ENCODE peak calls at places on chromosome 15, in eight cellular contexts. One of them, this sample, is unnamed.

GRCh38 chr15:98952381-98952803 is 55.2 kb downstream of the PGPEP1L start:
- DNase-seq in HepG2: no peak
- DNase-seq in caudate nucleus: no peak
- DNase-seq in breast epithelium: no peak
- DNase-seq in neuronal stem cell: no peak
- DNase-seq in endodermal cell: peak
- DNase-seq in ovary: no peak
- DNase-seq in tibial artery: no peak
- DNase-seq in this sample: no peak

GRCh38 chr15:39597336-39597735 is 16.5 kb downstream of the THBS1 start:
- DNase-seq in HepG2: no peak
- DNase-seq in caudate nucleus: no peak
- DNase-seq in breast epithelium: no peak
- DNase-seq in neuronal stem cell: no peak
- DNase-seq in endodermal cell: no peak
- DNase-seq in ovary: no peak
- DNase-seq in tibial artery: no peak
- DNase-seq in this sample: no peak

GRCh38 chr15:75666823-75667501 is 19.2 kb downstream of the SNX33 start:
- DNase-seq in HepG2: peak
- DNase-seq in caudate nucleus: no peak
- DNase-seq in breast epithelium: peak
- DNase-seq in neuronal stem cell: no peak
- DNase-seq in endodermal cell: no peak
- DNase-seq in ovary: peak
- DNase-seq in tibial artery: peak
- DNase-seq in this sample: no peak

GRCh38 chr15:39784125-39784524 is 1.5 kb upstream of the FSIP1 start:
- DNase-seq in HepG2: no peak
- DNase-seq in caudate nucleus: no peak
- DNase-seq in breast epithelium: no peak
- DNase-seq in neuronal stem cell: no peak
- DNase-seq in endodermal cell: no peak
- DNase-seq in ovary: no peak
- DNase-seq in tibial artery: no peak
- DNase-seq in this sample: no peak

GRCh38 chr15:59501531-59502113 is 63.6 kb downstream of the FAM81A start:
- DNase-seq in HepG2: peak
- DNase-seq in caudate nucleus: no peak
- DNase-seq in breast epithelium: no peak
- DNase-seq in neuronal stem cell: peak
- DNase-seq in endodermal cell: peak
- DNase-seq in ovary: no peak
- DNase-seq in tibial artery: no peak
- DNase-seq in this sample: no peak

GRCh38 chr15:64105113-64105704 is 9.4 kb downstream of the SNX1 start:
- DNase-seq in HepG2: no peak
- DNase-seq in caudate nucleus: no peak
- DNase-seq in breast epithelium: no peak
- DNase-seq in neuronal stem cell: no peak
- DNase-seq in endodermal cell: no peak
- DNase-seq in ovary: peak
- DNase-seq in tibial artery: peak
- DNase-seq in this sample: no peak

GRCh38 chr15:62462268-62462667 is 297.2 kb upstream of the C2CD4B start:
- DNase-seq in HepG2: no peak
- DNase-seq in caudate nucleus: no peak
- DNase-seq in breast epithelium: no peak
- DNase-seq in neuronal stem cell: no peak
- DNase-seq in endodermal cell: no peak
- DNase-seq in ovary: no peak
- DNase-seq in tibial artery: no peak
- DNase-seq in this sample: no peak

GRCh38 chr15:35693286-35693685 is 147.3 kb upstream of the DPH6 start:
- DNase-seq in HepG2: no peak
- DNase-seq in caudate nucleus: no peak
- DNase-seq in breast epithelium: no peak
- DNase-seq in neuronal stem cell: no peak
- DNase-seq in endodermal cell: no peak
- DNase-seq in ovary: no peak
- DNase-seq in tibial artery: no peak
- DNase-seq in this sample: no peak

GRCh38 chr15:26971303-26972018 is 480 bp downstream of the GABRG3 start:
- DNase-seq in HepG2: no peak
- DNase-seq in caudate nucleus: no peak
- DNase-seq in breast epithelium: no peak
- DNase-seq in neuronal stem cell: peak
- DNase-seq in endodermal cell: peak
- DNase-seq in ovary: no peak
- DNase-seq in tibial artery: no peak
- DNase-seq in this sample: no peak

DNA sequence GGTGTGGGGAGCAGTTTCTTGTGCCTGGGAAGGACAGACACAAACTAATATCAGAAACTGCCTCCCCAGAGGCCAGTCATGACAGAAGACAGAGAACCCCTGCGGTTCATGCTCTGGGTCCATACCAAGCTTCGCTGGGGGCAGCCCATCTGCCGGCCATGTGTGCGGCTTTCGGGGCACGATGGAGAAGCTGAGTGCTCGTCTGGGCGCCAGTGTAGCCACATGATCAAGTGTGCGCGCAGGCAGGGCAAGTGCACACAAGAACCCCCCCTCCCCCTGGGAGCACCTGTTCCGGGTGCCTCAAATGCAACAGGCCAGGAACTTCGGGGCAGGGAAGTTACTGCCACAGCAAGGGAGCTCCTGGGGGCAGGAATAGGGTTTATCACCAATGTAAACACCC is 1.8 kb downstream of the ADAMTS17 start:
- DNase-seq in HepG2: no peak
- DNase-seq in caudate nucleus: no peak
- DNase-seq in breast epithelium: no peak
- DNase-seq in neuronal stem cell: no peak
- DNase-seq in endodermal cell: no peak
- DNase-seq in ovary: no peak
- DNase-seq in tibial artery: no peak
- DNase-seq in this sample: no peak
- H3K27ac ChIP-seq in HepG2: no peak
- H3K27ac ChIP-seq in caudate nucleus: no peak
- H3K27ac ChIP-seq in breast epithelium: no peak
- H3K27ac ChIP-seq in neuronal stem cell: no peak
- H3K27ac ChIP-seq in endodermal cell: no peak
- H3K27ac ChIP-seq in ovary: no peak
- H3K27ac ChIP-seq in tibial artery: no peak
- H3K27ac ChIP-seq in this sample: no peak

GRCh38 chr15:89599021-89599420 is 23.8 kb downstream of the TICRR start:
- DNase-seq in HepG2: no peak
- DNase-seq in caudate nucleus: no peak
- DNase-seq in breast epithelium: no peak
- DNase-seq in neuronal stem cell: no peak
- DNase-seq in endodermal cell: no peak
- DNase-seq in ovary: no peak
- DNase-seq in tibial artery: no peak
- DNase-seq in this sample: no peak
- H3K27ac ChIP-seq in HepG2: no peak
- H3K27ac ChIP-seq in caudate nucleus: no peak
- H3K27ac ChIP-seq in breast epithelium: no peak
- H3K27ac ChIP-seq in neuronal stem cell: no peak
- H3K27ac ChIP-seq in endodermal cell: no peak
- H3K27ac ChIP-seq in ovary: no peak
- H3K27ac ChIP-seq in tibial artery: no peak
- H3K27ac ChIP-seq in this sample: no peak

GRCh38 chr15:99998661-99999101 is 265.4 kb upstream of the LYSMD4 start:
- DNase-seq in HepG2: no peak
- DNase-seq in caudate nucleus: no peak
- DNase-seq in breast epithelium: peak
- DNase-seq in neuronal stem cell: no peak
- DNase-seq in endodermal cell: peak
- DNase-seq in ovary: no peak
- DNase-seq in tibial artery: no peak
- DNase-seq in this sample: no peak
- H3K27ac ChIP-seq in HepG2: no peak
- H3K27ac ChIP-seq in caudate nucleus: no peak
- H3K27ac ChIP-seq in breast epithelium: peak
- H3K27ac ChIP-seq in neuronal stem cell: no peak
- H3K27ac ChIP-seq in endodermal cell: no peak
- H3K27ac ChIP-seq in ovary: no peak
- H3K27ac ChIP-seq in tibial artery: no peak
- H3K27ac ChIP-seq in this sample: no peak

GRCh38 chr15:70257573-70258220 is 160.0 kb upstream of the TLE3 start:
- DNase-seq in HepG2: no peak
- DNase-seq in caudate nucleus: no peak
- DNase-seq in breast epithelium: no peak
- DNase-seq in neuronal stem cell: no peak
- DNase-seq in endodermal cell: no peak
- DNase-seq in ovary: no peak
- DNase-seq in tibial artery: peak
- DNase-seq in this sample: no peak

GRCh38 chr15:70258369-70259029 is 160.8 kb upstream of the TLE3 start:
- DNase-seq in HepG2: no peak
- DNase-seq in caudate nucleus: no peak
- DNase-seq in breast epithelium: no peak
- DNase-seq in neuronal stem cell: no peak
- DNase-seq in endodermal cell: no peak
- DNase-seq in ovary: no peak
- DNase-seq in tibial artery: no peak
- DNase-seq in this sample: peak

GRCh38 chr15:70259640-70260066 is 161.9 kb upstream of the TLE3 start:
- DNase-seq in HepG2: peak
- DNase-seq in caudate nucleus: no peak
- DNase-seq in breast epithelium: no peak
- DNase-seq in neuronal stem cell: no peak
- DNase-seq in endodermal cell: peak
- DNase-seq in ovary: no peak
- DNase-seq in tibial artery: no peak
- DNase-seq in this sample: no peak

GRCh38 chr15:70260096-70260495 is 162.4 kb upstream of the TLE3 start:
- DNase-seq in HepG2: no peak
- DNase-seq in caudate nucleus: no peak
- DNase-seq in breast epithelium: no peak
- DNase-seq in neuronal stem cell: no peak
- DNase-seq in endodermal cell: no peak
- DNase-seq in ovary: no peak
- DNase-seq in tibial artery: no peak
- DNase-seq in this sample: no peak

GRCh38 chr15:70259030-70259424 is 161.3 kb upstream of the TLE3 start:
- DNase-seq in HepG2: no peak
- DNase-seq in caudate nucleus: no peak
- DNase-seq in breast epithelium: peak
- DNase-seq in neuronal stem cell: no peak
- DNase-seq in endodermal cell: no peak
- DNase-seq in ovary: peak
- DNase-seq in tibial artery: peak
- DNase-seq in this sample: no peak
- H3K27ac ChIP-seq in HepG2: no peak
- H3K27ac ChIP-seq in caudate nucleus: no peak
- H3K27ac ChIP-seq in breast epithelium: no peak
- H3K27ac ChIP-seq in neuronal stem cell: no peak
- H3K27ac ChIP-seq in endodermal cell: peak
- H3K27ac ChIP-seq in ovary: no peak
- H3K27ac ChIP-seq in tibial artery: no peak
- H3K27ac ChIP-seq in this sample: no peak

DNA sequence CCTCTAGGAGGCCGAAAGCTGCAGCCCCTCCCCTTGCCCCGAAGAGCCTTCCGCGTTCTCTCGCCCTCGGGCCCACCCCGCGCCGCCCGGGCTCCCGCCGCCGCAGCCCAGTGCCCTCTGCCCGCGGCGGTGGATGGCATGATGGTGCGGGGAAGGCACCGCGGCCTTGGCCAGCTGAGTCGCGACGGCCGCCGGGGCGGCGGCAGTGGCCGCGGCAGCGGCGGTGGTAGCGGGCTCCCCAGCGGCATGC is 1.2 kb downstream of the TLNRD1 start:
- DNase-seq in HepG2: no peak
- DNase-seq in caudate nucleus: no peak
- DNase-seq in breast epithelium: no peak
- DNase-seq in neuronal stem cell: no peak
- DNase-seq in endodermal cell: no peak
- DNase-seq in ovary: no peak
- DNase-seq in tibial artery: no peak
- DNase-seq in this sample: no peak
- H3K27ac ChIP-seq in HepG2: no peak
- H3K27ac ChIP-seq in caudate nucleus: no peak
- H3K27ac ChIP-seq in breast epithelium: peak
- H3K27ac ChIP-seq in neuronal stem cell: no peak
- H3K27ac ChIP-seq in endodermal cell: no peak
- H3K27ac ChIP-seq in ovary: peak
- H3K27ac ChIP-seq in tibial artery: peak
- H3K27ac ChIP-seq in this sample: peak

DNA sequence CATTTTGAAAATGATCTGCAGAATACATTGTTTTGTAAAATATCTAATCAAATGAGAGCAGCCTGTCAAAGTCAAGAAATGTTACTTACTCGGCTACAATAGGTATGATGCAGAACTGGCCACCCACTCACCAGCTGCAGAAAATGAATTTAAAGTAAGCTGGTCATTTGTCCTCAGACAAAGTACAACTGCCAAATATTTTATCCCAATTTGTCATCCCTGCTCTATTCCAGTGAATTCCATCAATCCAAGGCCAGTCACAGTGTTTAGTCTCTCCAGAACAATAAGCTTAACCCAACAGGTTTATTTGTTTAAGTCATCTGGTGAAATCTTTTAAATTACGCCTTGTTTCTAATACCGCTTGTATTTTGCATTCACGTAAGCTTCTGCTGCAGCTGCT is 46.6 kb upstream of the TCF12 start:
- DNase-seq in HepG2: no peak
- DNase-seq in caudate nucleus: no peak
- DNase-seq in breast epithelium: no peak
- DNase-seq in neuronal stem cell: no peak
- DNase-seq in endodermal cell: no peak
- DNase-seq in ovary: no peak
- DNase-seq in tibial artery: no peak
- DNase-seq in this sample: no peak
- H3K27ac ChIP-seq in HepG2: no peak
- H3K27ac ChIP-seq in caudate nucleus: peak
- H3K27ac ChIP-seq in breast epithelium: no peak
- H3K27ac ChIP-seq in neuronal stem cell: no peak
- H3K27ac ChIP-seq in endodermal cell: peak
- H3K27ac ChIP-seq in ovary: no peak
- H3K27ac ChIP-seq in tibial artery: no peak
- H3K27ac ChIP-seq in this sample: peak